ENCODE peak calls at places on chromosomes 6 and 20, in ten cellular contexts. P is Peyer's patch, G is K562, V is sigmoid colon, Y is esophagus squamous epithelium, Q is IMR-90, C is ovary, H is heart left ventricle, O is adrenal gland, J is transverse colon. F is an unnamed sample.

GRCh38 chr20:58688838-58689237 is 3.8 kb upstream of the NPEPL1 start:
- DNase-seq in J (no peak), V (no peak), G (no peak), O (peak), H (no peak), Y (no peak), P (no peak), Q (peak), C (no peak), F (peak)

GRCh38 chr20:3378138-3378537 is 29.3 kb downstream of the DNAAF9 start:
- DNase-seq in P (no peak), G (no peak), Q (no peak), C (no peak), J (no peak), V (no peak), H (no peak), Y (no peak), O (no peak), F (no peak)

GRCh38 chr6:95593025-95593424 is 15.7 kb downstream of the MANEA start:
- DNase-seq in O (no peak), H (no peak), V (no peak), C (no peak), P (peak), J (no peak), G (no peak), Q (no peak), Y (no peak), F (no peak)

GRCh38 chr6:134402372-134402984 is 84.6 kb upstream of the SGK1 start:
- DNase-seq in Q (no peak), C (no peak), G (no peak), J (no peak), V (no peak), H (no peak), O (no peak), Y (no peak), P (no peak), F (no peak)

GRCh38 chr20:62704341-62704948 is 4.2 kb upstream of the NTSR1 start:
- DNase-seq in Q (peak), P (peak), C (peak), O (peak), J (peak), V (peak), Y (peak), G (no peak), H (peak), F (peak)

GRCh38 chr20:10067305-10067704 is 32.5 kb downstream of the ANKEF1 start:
- DNase-seq in V (no peak), P (no peak), Y (no peak), C (no peak), H (no peak), G (no peak), Q (no peak), J (no peak), O (no peak), F (no peak)

GRCh38 chr20:36646678-36647077 is 682 bp upstream of the SLA2 start:
- DNase-seq in Y (no peak), Q (no peak), P (no peak), J (no peak), O (no peak), G (no peak), V (no peak), C (no peak), H (no peak), F (peak)

GRCh38 chr6:13615802-13616140 is 636 bp downstream of the NOL7 start:
- DNase-seq in C (peak), P (peak), Y (no peak), H (peak), G (peak), Q (peak), O (peak), V (peak), J (peak), F (peak)

GRCh38 chr6:155108070-155108815 is 113.1 kb downstream of the TIAM2 start:
- DNase-seq in P (no peak), G (peak), H (no peak), C (no peak), J (no peak), Q (peak), O (no peak), V (no peak), Y (no peak), F (no peak)

GRCh38 chr6:5025911-5026819 is 22.3 kb upstream of the RPP40 start:
- DNase-seq in C (peak), H (peak), V (peak), Y (no peak), J (peak), G (peak), Q (peak), O (peak), P (peak), F (peak)

GRCh38 chr6:108610270-108610839 is 49.6 kb downstream of the FOXO3 start:
- DNase-seq in P (no peak), G (no peak), C (no peak), J (no peak), O (no peak), Q (no peak), V (no peak), H (no peak), Y (no peak), F (no peak)

GRCh38 chr20:60206259-60206658 is 248.0 kb downstream of the CDH26 start:
- DNase-seq in Q (peak), P (no peak), J (no peak), Y (no peak), H (no peak), G (peak), V (no peak), C (no peak), O (no peak), F (no peak)

GRCh38 chr20:25273541-25274358 is 25.9 kb downstream of the PYGB start:
- DNase-seq in J (peak), G (no peak), O (peak), Y (no peak), Q (no peak), P (peak), V (peak), C (peak), H (peak), F (no peak)

GRCh38 chr6:148635070-148635743 is 111.6 kb upstream of the UST start:
- DNase-seq in C (no peak), Y (no peak), G (no peak), V (no peak), J (no peak), Q (no peak), O (no peak), P (no peak), H (no peak), F (no peak)

GRCh38 chr6:169864148-169865030 is 113.0 kb downstream of the ERMARD start:
- DNase-seq in Q (no peak), H (no peak), Y (no peak), P (peak), V (peak), J (peak), G (no peak), C (no peak), O (no peak), F (no peak)

GRCh38 chr20:62905536-62906117 is 20.7 kb downstream of the DIDO1 start:
- DNase-seq in J (no peak), Y (no peak), V (no peak), G (no peak), C (no peak), P (no peak), H (no peak), Q (no peak), O (no peak), F (no peak)

GRCh38 chr6:163300838-163301237 is 113.7 kb upstream of the QKI start:
- DNase-seq in G (no peak), Q (no peak), O (no peak), C (no peak), J (no peak), Y (no peak), H (no peak), P (no peak), V (no peak), F (no peak)

GRCh38 chr6:107943626-107944439 is 14.2 kb downstream of the SEC63 start:
- DNase-seq in Q (no peak), Y (no peak), H (no peak), J (no peak), V (no peak), G (no peak), O (no peak), C (no peak), P (no peak), F (no peak)

GRCh38 chr6:28802417-28803336 is 121.1 kb downstream of the TRIM27 start:
- DNase-seq in G (peak), C (no peak), J (no peak), Q (peak), P (no peak), V (no peak), O (no peak), H (no peak), Y (no peak), F (no peak)

GRCh38 chr20:43508106-43508505 is 609 bp downstream of the L3MBTL1 start:
- DNase-seq in P (no peak), Q (no peak), O (no peak), G (peak), C (no peak), H (no peak), Y (no peak), J (peak), V (no peak), F (no peak)

GRCh38 chr20:44031822-44032582 is 117.3 kb downstream of the TOX2 start:
- DNase-seq in V (peak), C (no peak), O (no peak), Y (no peak), Q (no peak), P (no peak), J (no peak), H (no peak), G (no peak), F (peak)

GRCh38 chr6:29516108-29516507 is 28.4 kb upstream of the MAS1L start:
- DNase-seq in H (no peak), J (no peak), G (no peak), V (no peak), C (no peak), Q (peak), O (no peak), P (no peak), Y (no peak), F (no peak)

GRCh38 chr20:23823621-23824324 is 2.8 kb downstream of the CST2 start:
- DNase-seq in C (no peak), P (no peak), Q (no peak), Y (no peak), H (no peak), O (no peak), V (no peak), G (no peak), J (no peak), F (no peak)

GRCh38 chr6:36598326-36598725 is 4.2 kb downstream of the SRSF3 start:
- DNase-seq in Q (no peak), V (peak), O (peak), J (peak), P (peak), H (no peak), Y (no peak), C (no peak), G (no peak), F (no peak)

GRCh38 chr6:1286972-1287600 is 24.8 kb upstream of the FOXQ1 start:
- DNase-seq in H (no peak), C (no peak), P (no peak), G (no peak), O (no peak), Q (peak), Y (no peak), V (no peak), J (peak), F (no peak)

GRCh38 chr6:77143659-77144447 is 319.4 kb downstream of the HTR1B start:
- DNase-seq in O (no peak), Q (no peak), V (no peak), H (no peak), C (no peak), Y (no peak), G (no peak), P (no peak), J (no peak), F (no peak)

GRCh38 chr6:30518505-30518850 is 29.2 kb downstream of the HLA-E start:
- DNase-seq in C (no peak), G (no peak), J (no peak), H (no peak), O (no peak), V (no peak), P (no peak), Q (no peak), Y (no peak), F (peak)

GRCh38 chr20:22690616-22691179 is 106.3 kb upstream of the FOXA2 start:
- DNase-seq in Q (no peak), O (no peak), G (no peak), P (no peak), J (no peak), C (no peak), H (no peak), V (no peak), Y (no peak), F (peak)

GRCh38 chr6:30625511-30625910 is 1.2 kb upstream of the ATAT1 start:
- DNase-seq in P (no peak), O (no peak), H (no peak), V (no peak), J (no peak), Y (no peak), G (no peak), Q (no peak), C (no peak), F (no peak)

GRCh38 chr6:21592953-21593352 is 598 bp upstream of the SOX4 start:
- DNase-seq in C (no peak), P (no peak), G (no peak), O (no peak), Y (no peak), Q (no peak), H (no peak), V (no peak), J (no peak), F (no peak)

GRCh38 chr6:1240766-1241165 is 71.1 kb upstream of the FOXQ1 start:
- DNase-seq in C (no peak), G (no peak), O (no peak), Y (no peak), Q (peak), H (no peak), J (no peak), P (no peak), V (no peak), F (no peak)

GRCh38 chr6:44338228-44339122 is 4.0 kb upstream of the SPATS1 start:
- DNase-seq in O (peak), H (no peak), P (peak), Y (no peak), V (no peak), G (peak), Q (peak), J (peak), C (peak), F (peak)

GRCh38 chr20:61701802-61702201 is 363.9 kb downstream of the TAF4 start:
- DNase-seq in J (no peak), V (no peak), G (no peak), O (no peak), Y (no peak), H (no peak), C (no peak), Q (no peak), P (no peak), F (no peak)

GRCh38 chr6:150256618-150257272 is 112.1 kb upstream of the IYD start:
- DNase-seq in O (no peak), P (no peak), V (no peak), H (no peak), Q (peak), Y (no peak), C (no peak), G (no peak), J (no peak), F (no peak)

GRCh38 chr6:41027799-41028617 is 11.0 kb downstream of the UNC5CL start:
- DNase-seq in O (peak), C (peak), H (peak), V (peak), J (peak), Y (no peak), G (peak), Q (peak), P (peak), F (peak)

GRCh38 chr6:67615796-67616195 is 1019.3 kb upstream of the ADGRB3 start:
- DNase-seq in Y (no peak), J (no peak), V (no peak), G (no peak), C (no peak), O (no peak), Q (peak), H (no peak), P (no peak), F (no peak)

GRCh38 chr6:8082954-8083858 is 19.0 kb upstream of the BLOC1S5 start:
- DNase-seq in C (no peak), P (no peak), Y (no peak), O (peak), H (no peak), Q (peak), G (no peak), V (no peak), J (no peak), F (no peak)

GRCh38 chr6:45423901-45424627 is 46.3 kb upstream of the SUPT3H start:
- DNase-seq in V (peak), O (no peak), Y (no peak), J (peak), H (peak), G (no peak), C (peak), Q (no peak), P (peak), F (no peak)

GRCh38 chr6:85405175-85405852 is 44.6 kb upstream of the NT5E start:
- DNase-seq in O (no peak), V (no peak), Y (no peak), H (no peak), G (no peak), C (no peak), Q (peak), P (peak), J (peak), F (no peak)

GRCh38 chr20:7708112-7708511 is 232.1 kb downstream of the HAO1 start:
- DNase-seq in Q (no peak), Y (no peak), J (no peak), V (no peak), C (no peak), P (no peak), G (no peak), O (no peak), H (no peak), F (no peak)

GRCh38 chr6:72850040-72850439 is 228.2 kb downstream of the KCNQ5 start:
- DNase-seq in Q (no peak), G (no peak), O (no peak), J (no peak), V (no peak), H (no peak), Y (no peak), C (no peak), P (no peak), F (no peak)

GRCh38 chr6:72841195-72841594 is 219.3 kb downstream of the KCNQ5 start:
- DNase-seq in C (no peak), Q (no peak), O (no peak), J (no peak), H (no peak), G (no peak), Y (no peak), P (no peak), V (no peak), F (no peak)

GRCh38 chr6:72850469-72850868 is 228.6 kb downstream of the KCNQ5 start:
- DNase-seq in H (no peak), Q (no peak), V (no peak), O (no peak), Y (no peak), G (no peak), P (no peak), J (no peak), C (no peak), F (no peak)

GRCh38 chr6:72849346-72849745 is 227.5 kb downstream of the KCNQ5 start:
- DNase-seq in C (no peak), Y (no peak), V (no peak), G (no peak), P (no peak), H (no peak), O (no peak), Q (peak), J (no peak), F (no peak)

GRCh38 chr6:72844614-72845013 is 222.8 kb downstream of the KCNQ5 start:
- DNase-seq in G (no peak), V (no peak), C (no peak), J (no peak), O (no peak), Q (no peak), Y (no peak), H (no peak), P (no peak), F (no peak)
- TF ChIP-seq POLR2A in G (no peak), V (no peak), C (no peak), J (no peak), O (no peak), Q (no peak), Y (no peak), H (no peak), P (no peak), F (no peak)

GRCh38 chr6:87481936-87482335 is 9.2 kb downstream of the SLC35A1 start:
- DNase-seq in V (no peak), Y (no peak), Q (no peak), J (no peak), P (no peak), H (no peak), G (no peak), C (no peak), O (no peak), F (no peak)

GRCh38 chr6:87484491-87484890 is 11.7 kb downstream of the SLC35A1 start:
- DNase-seq in G (no peak), C (no peak), Q (no peak), P (no peak), V (no peak), Y (no peak), O (no peak), J (no peak), H (no peak), F (no peak)

GRCh38 chr6:87487555-87487954 is 14.8 kb downstream of the SLC35A1 start:
- DNase-seq in C (no peak), P (no peak), O (no peak), J (no peak), H (no peak), V (no peak), G (no peak), Y (no peak), Q (peak), F (no peak)

GRCh38 chr6:87482382-87482781 is 9.6 kb downstream of the SLC35A1 start:
- DNase-seq in O (no peak), Q (no peak), J (no peak), V (no peak), Y (no peak), G (no peak), P (no peak), C (no peak), H (no peak), F (no peak)

GRCh38 chr6:87483929-87484328 is 11.2 kb downstream of the SLC35A1 start:
- DNase-seq in H (no peak), G (peak), Y (no peak), V (no peak), Q (peak), O (peak), J (no peak), P (no peak), C (no peak), F (no peak)
- TF ChIP-seq CTCF in H (no peak), G (peak), Y (no peak), V (no peak), Q (no peak), O (no peak), J (no peak), P (no peak), C (no peak), F (no peak)

GRCh38 chr20:48238781-48239180 is 453.5 kb upstream of the SULF2 start:
- DNase-seq in V (peak), J (no peak), G (no peak), Y (no peak), Q (peak), H (no peak), O (no peak), C (no peak), P (no peak), F (no peak)

GRCh38 chr20:48234951-48235350 is 449.7 kb upstream of the SULF2 start:
- DNase-seq in H (no peak), P (no peak), J (no peak), V (peak), G (no peak), C (no peak), O (no peak), Q (no peak), Y (no peak), F (no peak)

GRCh38 chr20:48238326-48238725 is 453.0 kb upstream of the SULF2 start:
- DNase-seq in C (no peak), G (no peak), J (no peak), Y (no peak), Q (peak), H (no peak), O (peak), V (peak), P (no peak), F (no peak)

GRCh38 chr20:48236001-48236400 is 450.7 kb upstream of the SULF2 start:
- DNase-seq in J (no peak), O (no peak), P (no peak), H (no peak), Q (no peak), C (no peak), V (peak), Y (no peak), G (no peak), F (no peak)

DNA sequence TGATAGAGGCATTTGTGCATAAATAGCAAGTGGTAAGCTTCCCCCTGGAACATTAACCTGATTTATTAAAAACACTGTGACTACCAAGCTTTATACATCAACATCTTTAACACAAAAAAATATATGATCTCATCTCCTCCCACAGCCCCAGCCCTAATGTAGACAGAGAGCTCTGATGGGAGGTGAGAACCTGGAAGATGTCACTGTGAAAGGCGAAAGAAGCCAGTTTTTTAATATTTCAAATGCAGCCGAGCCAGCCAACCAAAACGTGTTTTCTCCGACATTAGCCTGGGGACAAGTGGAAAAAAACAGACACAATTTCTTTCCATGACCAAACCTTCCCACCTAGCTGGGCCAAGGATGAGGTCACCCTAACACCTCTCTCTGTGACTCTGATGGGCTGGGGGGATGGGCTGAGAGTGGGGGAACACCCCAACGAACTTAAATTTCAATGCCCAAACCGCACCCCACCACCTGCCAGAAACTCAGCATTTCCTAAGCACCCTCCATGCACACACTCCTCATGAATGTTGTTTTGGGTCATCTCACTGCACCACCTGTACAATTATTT is 451.3 kb upstream of the SULF2 start:
- DNase-seq in O (no peak), V (peak), J (no peak), C (no peak), H (no peak), G (no peak), Y (no peak), Q (no peak), P (no peak), F (no peak)
- TF ChIP-seq POLR2A in O (no peak), V (no peak), J (no peak), C (no peak), H (no peak), G (no peak), Y (no peak), Q (no peak), P (no peak), F (no peak)

GRCh38 chr6:91126876-91127275 is 540.0 kb upstream of the MAP3K7 start:
- DNase-seq in O (no peak), J (no peak), H (no peak), Y (no peak), G (no peak), Q (no peak), P (no peak), C (no peak), V (no peak), F (no peak)
- TF ChIP-seq CTCF in O (no peak), J (no peak), H (no peak), Y (no peak), G (no peak), Q (no peak), P (no peak), C (no peak), V (no peak), F (no peak)

F was measured in lower leg skin.